ENCODE peak calls at places on chromosomes 1 and 21, in seven cellular contexts. Y is NCI-H1092; R is stimulated activated CD8-positive, alpha-beta memory T cell treated with anti-CD3 and anti-CD28 coated beads, Interleukin-4, amount 100 ng/mL, for 1 hour; I is cardiac fibroblast; E is fibroblast of the conjunctiva; W is Caco-2; Z is nephron progenitor cell. D is an unnamed sample.

GRCh38 chr1:174040387-174040786 is 18.2 kb upstream of the RC3H1 start:
- DNase-seq in Y (peak; percentile 20), E (peak; percentile 17), W (no peak), I (peak; percentile 57), Z (no peak), R (no peak), D (no peak)

GRCh38 chr1:209154916-209155315 is 428.6 kb upstream of the CAMK1G start:
- DNase-seq in W (no peak), Z (no peak), I (no peak), Y (no peak), R (no peak), E (no peak), D (no peak)

GRCh38 chr1:169989246-169989645 is 85.2 kb downstream of the KIFAP3 start:
- DNase-seq in Z (no peak), R (no peak), I (no peak), Y (no peak), W (no peak), E (no peak), D (no peak)

GRCh38 chr1:201985355-201985754 is 2.9 kb downstream of the RNPEP start:
- DNase-seq in R (no peak), W (no peak), I (no peak), E (no peak), Z (no peak), Y (no peak), D (no peak)

GRCh38 chr21:34598931-34599400 is 15.9 kb downstream of the RCAN1 start:
- DNase-seq in R (no peak), E (no peak), Y (no peak), Z (no peak), I (no peak), W (no peak), D (no peak)

GRCh38 chr1:28156821-28157220 is 19.7 kb downstream of the PTAFR start:
- DNase-seq in Z (no peak), R (no peak), I (peak; percentile 13), Y (no peak), E (no peak), W (no peak), D (no peak)

GRCh38 chr1:209534496-209535250 is 48.8 kb upstream of the CAMK1G start:
- DNase-seq in Y (no peak), R (no peak), I (no peak), Z (no peak), W (no peak), E (no peak), D (no peak)

GRCh38 chr1:192475970-192476369 is 99.6 kb upstream of the RGS1 start:
- DNase-seq in E (no peak), I (no peak), Y (no peak), Z (no peak), R (no peak), W (no peak), D (no peak)

GRCh38 chr1:96533820-96534219 is 187.8 kb upstream of the PTBP2 start:
- DNase-seq in W (no peak), Y (no peak), Z (no peak), I (no peak), R (no peak), E (no peak), D (no peak)

GRCh38 chr1:91889717-91890459 is 3.9 kb upstream of the TGFBR3 start:
- DNase-seq in Z (no peak), W (no peak), I (peak; percentile 34), Y (no peak), R (no peak), E (no peak), D (no peak)

D was measured in HuH-7.5.